ENCODE peak calls at places on chromosomes 13 and 19, in four cellular contexts. One of them, this sample, is unnamed.

GRCh38 chr13:36888645-36889044 is 31.4 kb downstream of the SMAD9 start:
- DNase-seq in Panc1: no peak
- DNase-seq in NCI-H1105 treated with DMSO at 0.1 percent for 48 hours: no peak
- DNase-seq in activated T-cell treated with anti-CD3 and anti-CD28 coated beads for 1 hour: no peak
- DNase-seq in this sample: no peak

GRCh38 chr19:31338069-31338767 is 11.0 kb downstream of the TSHZ3 start:
- DNase-seq in NCI-H1105 treated with DMSO at 0.1 percent for 48 hours: peak; percentile 4
- DNase-seq in activated T-cell treated with anti-CD3 and anti-CD28 coated beads for 1 hour: no peak
- DNase-seq in Panc1: no peak
- DNase-seq in this sample: no peak

GRCh38 chr13:56561327-56561726 is 579.4 kb upstream of the PRR20A start:
- DNase-seq in activated T-cell treated with anti-CD3 and anti-CD28 coated beads for 1 hour: no peak
- DNase-seq in Panc1: no peak
- DNase-seq in NCI-H1105 treated with DMSO at 0.1 percent for 48 hours: no peak
- DNase-seq in this sample: no peak

GRCh38 chr19:1566392-1567115 is 1.6 kb downstream of the MEX3D start:
- DNase-seq in NCI-H1105 treated with DMSO at 0.1 percent for 48 hours: peak; percentile 61
- DNase-seq in activated T-cell treated with anti-CD3 and anti-CD28 coated beads for 1 hour: no peak
- DNase-seq in Panc1: no peak
- DNase-seq in this sample: peak; percentile 82

GRCh38 chr19:3632739-3633558 is 6.4 kb upstream of the CACTIN start:
- DNase-seq in Panc1: no peak
- DNase-seq in activated T-cell treated with anti-CD3 and anti-CD28 coated beads for 1 hour: no peak
- DNase-seq in NCI-H1105 treated with DMSO at 0.1 percent for 48 hours: no peak
- DNase-seq in this sample: no peak

GRCh38 chr19:49533551-49534488 is 6.0 kb downstream of the RCN3 start:
- DNase-seq in activated T-cell treated with anti-CD3 and anti-CD28 coated beads for 1 hour: peak; percentile 86
- DNase-seq in NCI-H1105 treated with DMSO at 0.1 percent for 48 hours: peak; percentile 44
- DNase-seq in Panc1: no peak
- DNase-seq in this sample: no peak

GRCh38 chr19:46813570-46814358 is 25.4 kb upstream of the SLC1A5 start:
- DNase-seq in NCI-H1105 treated with DMSO at 0.1 percent for 48 hours: no peak
- DNase-seq in activated T-cell treated with anti-CD3 and anti-CD28 coated beads for 1 hour: no peak
- DNase-seq in Panc1: no peak
- DNase-seq in this sample: no peak

GRCh38 chr19:52492201-52492960 is 35.1 kb upstream of the ZNF808 start:
- DNase-seq in NCI-H1105 treated with DMSO at 0.1 percent for 48 hours: no peak
- DNase-seq in Panc1: no peak
- DNase-seq in activated T-cell treated with anti-CD3 and anti-CD28 coated beads for 1 hour: no peak
- DNase-seq in this sample: no peak

GRCh38 chr13:97119899-97120745 is 102.0 kb upstream of the MBNL2 start:
- DNase-seq in activated T-cell treated with anti-CD3 and anti-CD28 coated beads for 1 hour: no peak
- DNase-seq in Panc1: no peak
- DNase-seq in NCI-H1105 treated with DMSO at 0.1 percent for 48 hours: no peak
- DNase-seq in this sample: no peak

GRCh38 chr19:56153507-56153906 is 12.4 kb downstream of the ZNF444 start:
- DNase-seq in activated T-cell treated with anti-CD3 and anti-CD28 coated beads for 1 hour: no peak
- DNase-seq in NCI-H1105 treated with DMSO at 0.1 percent for 48 hours: no peak
- DNase-seq in Panc1: no peak
- DNase-seq in this sample: no peak

GRCh38 chr19:14519860-14520407 is 1.7 kb upstream of the DNAJB1 start:
- DNase-seq in activated T-cell treated with anti-CD3 and anti-CD28 coated beads for 1 hour: no peak
- DNase-seq in Panc1: no peak
- DNase-seq in NCI-H1105 treated with DMSO at 0.1 percent for 48 hours: no peak
- DNase-seq in this sample: no peak

GRCh38 chr19:48804496-48804895 is 6.3 kb downstream of the BCAT2 start:
- DNase-seq in activated T-cell treated with anti-CD3 and anti-CD28 coated beads for 1 hour: no peak
- DNase-seq in NCI-H1105 treated with DMSO at 0.1 percent for 48 hours: no peak
- DNase-seq in Panc1: no peak
- DNase-seq in this sample: no peak

GRCh38 chr19:1893791-1894190 is 8.5 kb upstream of the ABHD17A start:
- DNase-seq in NCI-H1105 treated with DMSO at 0.1 percent for 48 hours: no peak
- DNase-seq in Panc1: no peak
- DNase-seq in activated T-cell treated with anti-CD3 and anti-CD28 coated beads for 1 hour: no peak
- DNase-seq in this sample: no peak

GRCh38 chr13:93201992-93202558 is 24.5 kb upstream of the GPC6 start:
- DNase-seq in NCI-H1105 treated with DMSO at 0.1 percent for 48 hours: no peak
- DNase-seq in activated T-cell treated with anti-CD3 and anti-CD28 coated beads for 1 hour: no peak
- DNase-seq in Panc1: no peak
- DNase-seq in this sample: no peak

GRCh38 chr13:76711515-76712182 is 174.6 kb downstream of the KCTD12 start:
- DNase-seq in NCI-H1105 treated with DMSO at 0.1 percent for 48 hours: no peak
- DNase-seq in activated T-cell treated with anti-CD3 and anti-CD28 coated beads for 1 hour: no peak
- DNase-seq in Panc1: no peak
- DNase-seq in this sample: peak; percentile 31

GRCh38 chr19:9139609-9140158 is 513 bp upstream of the ZNF317 start:
- DNase-seq in NCI-H1105 treated with DMSO at 0.1 percent for 48 hours: peak; percentile 32
- DNase-seq in Panc1: no peak
- DNase-seq in activated T-cell treated with anti-CD3 and anti-CD28 coated beads for 1 hour: no peak
- DNase-seq in this sample: no peak

GRCh38 chr13:34412817-34413365 is 529.2 kb upstream of the NBEA start:
- DNase-seq in NCI-H1105 treated with DMSO at 0.1 percent for 48 hours: no peak
- DNase-seq in Panc1: no peak
- DNase-seq in activated T-cell treated with anti-CD3 and anti-CD28 coated beads for 1 hour: no peak
- DNase-seq in this sample: no peak

GRCh38 chr13:102347490-102347889 is 54.4 kb downstream of the FGF14 start:
- DNase-seq in activated T-cell treated with anti-CD3 and anti-CD28 coated beads for 1 hour: no peak
- DNase-seq in Panc1: no peak
- DNase-seq in NCI-H1105 treated with DMSO at 0.1 percent for 48 hours: no peak
- DNase-seq in this sample: no peak

GRCh38 chr19:1122972-1123363 is 19.2 kb downstream of the GPX4 start:
- DNase-seq in NCI-H1105 treated with DMSO at 0.1 percent for 48 hours: no peak
- DNase-seq in activated T-cell treated with anti-CD3 and anti-CD28 coated beads for 1 hour: no peak
- DNase-seq in Panc1: no peak
- DNase-seq in this sample: peak; percentile 67

GRCh38 chr13:45464141-45464686 is 525 bp upstream of the COG3 start:
- DNase-seq in activated T-cell treated with anti-CD3 and anti-CD28 coated beads for 1 hour: no peak
- DNase-seq in Panc1: no peak
- DNase-seq in NCI-H1105 treated with DMSO at 0.1 percent for 48 hours: no peak
- DNase-seq in this sample: no peak

GRCh38 chr13:50518131-50518530 is 325.4 kb downstream of the DLEU7 start:
- DNase-seq in activated T-cell treated with anti-CD3 and anti-CD28 coated beads for 1 hour: no peak
- DNase-seq in Panc1: no peak
- DNase-seq in NCI-H1105 treated with DMSO at 0.1 percent for 48 hours: no peak
- DNase-seq in this sample: no peak

GRCh38 chr13:32660227-32660626 is 74.0 kb downstream of the PDS5B start:
- DNase-seq in activated T-cell treated with anti-CD3 and anti-CD28 coated beads for 1 hour: no peak
- DNase-seq in Panc1: no peak
- DNase-seq in NCI-H1105 treated with DMSO at 0.1 percent for 48 hours: no peak
- DNase-seq in this sample: no peak

GRCh38 chr19:54418030-54418929 is 3.0 kb downstream of the TTYH1 start:
- DNase-seq in activated T-cell treated with anti-CD3 and anti-CD28 coated beads for 1 hour: no peak
- DNase-seq in Panc1: no peak
- DNase-seq in NCI-H1105 treated with DMSO at 0.1 percent for 48 hours: no peak
- DNase-seq in this sample: no peak

GRCh38 chr13:24927810-24928404 is 163.9 kb downstream of the RNF17 start:
- DNase-seq in NCI-H1105 treated with DMSO at 0.1 percent for 48 hours: no peak
- DNase-seq in Panc1: no peak
- DNase-seq in activated T-cell treated with anti-CD3 and anti-CD28 coated beads for 1 hour: no peak
- DNase-seq in this sample: no peak

GRCh38 chr19:58150328-58150921 is at the start of gene ZNF329:
- DNase-seq in NCI-H1105 treated with DMSO at 0.1 percent for 48 hours: peak; percentile 64
- DNase-seq in Panc1: peak; percentile 24
- DNase-seq in activated T-cell treated with anti-CD3 and anti-CD28 coated beads for 1 hour: peak; percentile 94
- DNase-seq in this sample: peak; percentile 94

GRCh38 chr13:27259831-27260230 is 8.5 kb downstream of the RPL21 start:
- DNase-seq in activated T-cell treated with anti-CD3 and anti-CD28 coated beads for 1 hour: no peak
- DNase-seq in Panc1: no peak
- DNase-seq in NCI-H1105 treated with DMSO at 0.1 percent for 48 hours: no peak
- DNase-seq in this sample: no peak

GRCh38 chr19:18932216-18932841 is 8.7 kb downstream of the HOMER3 start:
- DNase-seq in NCI-H1105 treated with DMSO at 0.1 percent for 48 hours: no peak
- DNase-seq in Panc1: peak; percentile 8
- DNase-seq in activated T-cell treated with anti-CD3 and anti-CD28 coated beads for 1 hour: peak; percentile 85
- DNase-seq in this sample: no peak

GRCh38 chr13:48973845-48974431 is 1.8 kb upstream of the FNDC3A start:
- DNase-seq in activated T-cell treated with anti-CD3 and anti-CD28 coated beads for 1 hour: no peak
- DNase-seq in NCI-H1105 treated with DMSO at 0.1 percent for 48 hours: no peak
- DNase-seq in Panc1: no peak
- DNase-seq in this sample: no peak

GRCh38 chr13:64928704-64929499 is 2301.2 kb downstream of the PCDH9 start:
- DNase-seq in activated T-cell treated with anti-CD3 and anti-CD28 coated beads for 1 hour: no peak
- DNase-seq in NCI-H1105 treated with DMSO at 0.1 percent for 48 hours: no peak
- DNase-seq in Panc1: peak; percentile 15
- DNase-seq in this sample: no peak

This sample was measured in HTR-8/SVneo.